ENCODE peak calls at places on chromosomes 16 and 17, in five cellular contexts. C is pancreas, W is uterus, B is K562, K is cardiac fibroblast. L is an unnamed sample.
A peak's percentile ranks its signal among the peaks of the same experiment; 100 is the strongest.

GRCh38 chr17:16434662-16435061 is 19.3 kb downstream of the TRPV2 start:
- DNase-seq in C (no peak), W (no peak), B (no peak), K (no peak), L (no peak)

GRCh38 chr17:17347234-17347955 is 44.2 kb downstream of the NT5M start:
- DNase-seq in C (no peak), W (no peak), B (no peak), K (no peak), L (no peak)

GRCh38 chr17:75459590-75460267 is 3.3 kb downstream of the TMEM94 start:
- DNase-seq in C (no peak), W (no peak), B (no peak), K (no peak), L (no peak)

GRCh38 chr17:3730881-3731429 is 7.3 kb downstream of the HASPIN start:
- DNase-seq in C (no peak), W (no peak), B (no peak), K (peak; percentile 56), L (peak; percentile 57)

GRCh38 chr16:14302399-14303181 is 231.5 kb downstream of the MRTFB start:
- DNase-seq in C (peak; percentile 70), W (peak; percentile 28), B (peak; percentile 46), K (no peak), L (no peak)

GRCh38 chr17:33266116-33266515 is 27.0 kb downstream of the ASIC2 start:
- DNase-seq in C (no peak), W (no peak), B (no peak), K (no peak), L (no peak)

GRCh38 chr16:734208-734980 is 6.4 kb downstream of the CIAO3 start:
- DNase-seq in C (no peak), W (no peak), B (no peak), K (no peak), L (no peak)

GRCh38 chr17:15112881-15113617 is 152.1 kb downstream of the PMP22 start:
- DNase-seq in C (no peak), W (no peak), B (no peak), K (no peak), L (no peak)

GRCh38 chr16:85389679-85390470 is 223.2 kb upstream of the GSE1 start:
- DNase-seq in C (peak; percentile 16), W (no peak), B (no peak), K (no peak), L (no peak)

GRCh38 chr16:69567031-69567680 is 1.4 kb downstream of the NFAT5 start:
- DNase-seq in C (no peak), W (peak; percentile 20), B (peak; percentile 44), K (no peak), L (no peak)

GRCh38 chr16:75402821-75403475 is 30.4 kb downstream of the CFDP1 start:
- DNase-seq in C (no peak), W (no peak), B (peak; percentile 36), K (peak; percentile 71), L (peak; percentile 72)

GRCh38 chr17:43559161-43559816 is 13.1 kb upstream of the ETV4 start:
- DNase-seq in C (no peak), W (no peak), B (no peak), K (no peak), L (no peak)

GRCh38 chr17:68495081-68495480 is 17.1 kb upstream of the PRKAR1A start:
- DNase-seq in C (no peak), W (no peak), B (no peak), K (no peak), L (no peak)

GRCh38 chr16:85650864-85651811 is 37.6 kb downstream of the GINS2 start:
- DNase-seq in C (peak; percentile 86), W (peak; percentile 67), B (no peak), K (no peak), L (no peak)

GRCh38 chr17:4161560-4162221 is 18.7 kb downstream of the CYB5D2 start:
- DNase-seq in C (no peak), W (no peak), B (peak; percentile 37), K (no peak), L (peak; percentile 15)

GRCh38 chr17:39132192-39132600 is 19.2 kb downstream of the PLXDC1 start:
- DNase-seq in C (no peak), W (peak; percentile 57), B (peak; percentile 28), K (peak; percentile 87), L (peak; percentile 89)

GRCh38 chr17:44587339-44587738 is 30.1 kb downstream of the FZD2 start:
- DNase-seq in C (no peak), W (peak; percentile 34), B (peak; percentile 66), K (peak; percentile 92), L (peak; percentile 93)

GRCh38 chr17:48338720-48339119 is 91.3 kb downstream of the SKAP1 start:
- DNase-seq in C (no peak), W (no peak), B (no peak), K (no peak), L (no peak)

GRCh38 chr17:5832886-5833285 is 237.3 kb upstream of the WSCD1 start:
- DNase-seq in C (no peak), W (no peak), B (no peak), K (peak; percentile 2), L (peak; percentile 58)

GRCh38 chr16:46673320-46674013 is 15.5 kb downstream of the VPS35 start:
- DNase-seq in C (peak; percentile 28), W (no peak), B (peak; percentile 82), K (peak; percentile 81), L (peak; percentile 82)

GRCh38 chr16:30853758-30854157 is 40.1 kb downstream of the BCL7C start:
- DNase-seq in C (no peak), W (no peak), B (no peak), K (no peak), L (no peak)

GRCh38 chr16:52480237-52480636 is 66.7 kb downstream of the TOX3 start:
- DNase-seq in C (no peak), W (no peak), B (no peak), K (no peak), L (no peak)

GRCh38 chr16:361341-361871 is 8.9 kb upstream of the AXIN1 start:
- DNase-seq in C (peak; percentile 44), W (no peak), B (no peak), K (no peak), L (no peak)

GRCh38 chr16:23131036-23131435 is 18.2 kb downstream of the USP31 start:
- DNase-seq in C (no peak), W (no peak), B (no peak), K (no peak), L (no peak)

GRCh38 chr17:17117923-17118322 is 75.7 kb downstream of the MPRIP start:
- DNase-seq in C (no peak), W (no peak), B (no peak), K (no peak), L (no peak)

GRCh38 chr16:22969567-22969966 is 155.6 kb downstream of the HS3ST2 start:
- DNase-seq in C (no peak), W (peak; percentile 21), B (no peak), K (no peak), L (no peak)

GRCh38 chr16:54346046-54346445 is 59.5 kb upstream of the IRX3 start:
- DNase-seq in C (no peak), W (no peak), B (no peak), K (no peak), L (peak; percentile 4)
- H3K4me3 ChIP-seq in C (no peak overlapping the region), W (no peak overlapping the region), B (no peak overlapping the region), K (no peak overlapping the region), L (no peak overlapping the region)

GRCh38 chr16:71287903-71288302 is 1.3 kb downstream of the CMTR2 start:
- DNase-seq in C (no peak), W (no peak), B (no peak), K (no peak), L (no peak)
- H3K4me3 ChIP-seq in C (peak overlapping the region; percentile 84), W (no peak overlapping the region), B (peak overlapping the region; percentile 62), K (peak overlapping the region; percentile 76), L (peak overlapping the region; percentile 85)

GRCh38 chr16:21277045-21277926 is 804 bp downstream of the CRYM start:
- DNase-seq in C (no peak), W (no peak), B (peak; percentile 13), K (no peak), L (no peak)
- H3K4me3 ChIP-seq in C (peak overlapping the region; percentile 50), W (no peak overlapping the region), B (peak overlapping the region; percentile 36), K (no peak overlapping the region), L (no peak overlapping the region)

GRCh38 chr17:57130708-57131461 is 45.8 kb downstream of the AKAP1 start:
- DNase-seq in C (peak; percentile 88), W (peak; percentile 83), B (peak; percentile 88), K (peak; percentile 84), L (peak; percentile 84)
- H3K4me3 ChIP-seq in C (no peak overlapping the region), W (no peak overlapping the region), B (no peak overlapping the region), K (peak overlapping the region; percentile 34), L (peak overlapping the region; percentile 28)

DNA sequence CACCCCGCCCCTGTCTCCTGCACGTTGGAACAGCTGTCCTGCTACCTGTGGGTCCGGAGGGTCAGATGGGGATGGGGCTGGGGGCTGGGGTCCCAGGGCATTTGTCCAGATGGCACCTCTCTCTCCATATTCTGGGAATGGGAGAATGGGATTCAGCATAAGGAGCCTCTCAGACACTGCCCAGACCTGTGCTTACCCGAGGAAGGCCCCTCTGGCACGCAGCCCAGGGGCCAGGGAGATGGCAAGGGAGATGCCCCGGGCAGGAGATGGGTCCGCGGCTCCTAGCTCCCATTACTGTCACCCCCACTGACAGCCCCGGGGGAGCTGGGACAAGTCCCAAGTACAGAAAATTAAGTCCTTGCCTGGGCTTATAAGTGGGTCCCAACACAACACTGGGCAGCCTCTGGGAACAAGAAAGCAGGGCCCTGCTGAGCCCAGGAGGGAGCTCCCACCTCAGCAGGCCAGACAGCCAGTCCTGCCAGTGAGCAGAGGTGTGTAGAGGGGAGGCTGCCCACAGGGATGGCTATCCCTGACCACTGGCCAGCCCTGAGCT is 1.8 kb downstream of the VASN start:
- DNase-seq in C (peak; percentile 57), W (no peak), B (no peak), K (no peak), L (no peak)
- H3K4me3 ChIP-seq in C (peak overlapping the region; percentile 65), W (peak overlapping the region; percentile 55), B (no peak overlapping the region), K (peak overlapping the region; percentile 87), L (peak overlapping the region; percentile 97)

GRCh38 chr17:79047291-79047920 is 23.4 kb downstream of the C1QTNF1 start:
- DNase-seq in C (no peak), W (no peak), B (no peak), K (no peak), L (no peak)
- H3K4me3 ChIP-seq in C (no peak overlapping the region), W (no peak overlapping the region), B (no peak overlapping the region), K (no peak overlapping the region), L (no peak overlapping the region)

GRCh38 chr16:24396350-24397271 is 140.5 kb downstream of the CACNG3 start:
- DNase-seq in C (no peak), W (no peak), B (no peak), K (no peak), L (no peak)
- H3K4me3 ChIP-seq in C (no peak overlapping the region), W (no peak overlapping the region), B (no peak overlapping the region), K (no peak overlapping the region), L (no peak overlapping the region)

GRCh38 chr16:50314665-50315064 is 48.3 kb downstream of the ADCY7 start:
- DNase-seq in C (no peak), W (no peak), B (no peak), K (no peak), L (no peak)

GRCh38 chr16:50315346-50315997 is 49.1 kb downstream of the ADCY7 start:
- DNase-seq in C (no peak), W (no peak), B (no peak), K (no peak), L (no peak)

GRCh38 chr16:50311891-50312501 is 45.6 kb downstream of the ADCY7 start:
- DNase-seq in C (no peak), W (no peak), B (no peak), K (no peak), L (no peak)

GRCh38 chr16:50316102-50316847 is 49.9 kb downstream of the ADCY7 start:
- DNase-seq in C (no peak), W (no peak), B (no peak), K (no peak), L (no peak)

GRCh38 chr16:50313596-50314483 is 47.5 kb downstream of the ADCY7 start:
- DNase-seq in C (no peak), W (no peak), B (no peak), K (peak; percentile 79), L (peak; percentile 79)
- H3K4me3 ChIP-seq in C (no peak overlapping the region), W (no peak overlapping the region), B (no peak overlapping the region), K (no peak overlapping the region), L (no peak overlapping the region)

GRCh38 chr16:24853830-24854229 is 8.1 kb downstream of the SLC5A11 start:
- DNase-seq in C (no peak), W (peak; percentile 32), B (no peak), K (peak; percentile 72), L (peak; percentile 72)
- H3K4me3 ChIP-seq in C (no peak overlapping the region), W (no peak overlapping the region), B (no peak overlapping the region), K (no peak overlapping the region), L (no peak overlapping the region)

L was measured in fibroblast of pulmonary artery.